ENCODE peak calls at places on chromosomes 13 and 19, in five cellular contexts. F is AG10803, L is T-helper 17 cell, B is ureter, K is GM20000. C is an unnamed sample.
A peak's percentile ranks its signal among the peaks of the same experiment; 100 is the strongest.

GRCh38 chr13:113209880-113210421 is 538 bp downstream of the CUL4A start:
- DNase-seq in F (peak; percentile 68), L (peak; percentile 76), B (peak; percentile 72), K (peak; percentile 80), C (peak; percentile 68)

GRCh38 chr19:43675269-43675879 is 5.4 kb upstream of the PLAUR start:
- DNase-seq in F (peak; percentile 30), L (no peak), B (peak; percentile 84), K (peak; percentile 45), C (peak; percentile 29)

GRCh38 chr13:113991191-113991669 is 17.4 kb upstream of the C13orf46 start:
- DNase-seq in F (no peak), L (no peak), B (no peak), K (no peak), C (no peak)

GRCh38 chr19:31639306-31639705 is 290.1 kb upstream of the TSHZ3 start:
- DNase-seq in F (no peak), L (no peak), B (no peak), K (no peak), C (no peak)

GRCh38 chr13:80527400-80527799 is 186.5 kb upstream of the SPRY2 start:
- DNase-seq in F (no peak), L (no peak), B (no peak), K (no peak), C (no peak)

GRCh38 chr13:50843256-50844043 is at the start of gene DLEU7:
- DNase-seq in F (no peak), L (no peak), B (no peak), K (no peak), C (no peak)

GRCh38 chr19:3556423-3556977 is 886 bp downstream of the MFSD12 start:
- DNase-seq in F (no peak), L (no peak), B (no peak), K (no peak), C (no peak)

GRCh38 chr13:113756441-113757097 is 2.5 kb upstream of the TMEM255B start:
- DNase-seq in F (no peak), L (no peak), B (no peak), K (no peak), C (no peak)

GRCh38 chr13:83215627-83216026 is 666.6 kb downstream of the SLITRK1 start:
- DNase-seq in F (peak; percentile 76), L (no peak), B (no peak), K (no peak), C (no peak)

GRCh38 chr19:38037151-38037611 is 130.2 kb downstream of the SIPA1L3 start:
- DNase-seq in F (no peak), L (no peak), B (no peak), K (no peak), C (no peak)

GRCh38 chr19:33096005-33096404 is 15.0 kb downstream of the GPATCH1 start:
- DNase-seq in F (no peak), L (no peak), B (no peak), K (no peak), C (no peak)

GRCh38 chr19:1457031-1457739 is 7.3 kb downstream of the APC2 start:
- DNase-seq in F (no peak), L (no peak), B (no peak), K (no peak), C (no peak)

GRCh38 chr19:44705502-44706010 is 6.6 kb downstream of the CEACAM16 start:
- DNase-seq in F (no peak), L (no peak), B (no peak), K (no peak), C (no peak)

GRCh38 chr19:57850553-57851017 is 926 bp downstream of the ZNF587 start:
- DNase-seq in F (peak; percentile 6), L (no peak), B (no peak), K (peak; percentile 6), C (peak; percentile 14)

GRCh38 chr19:1223018-1223855 is 14.6 kb downstream of the CBARP start:
- DNase-seq in F (peak; percentile 32), L (no peak), B (no peak), K (peak; percentile 79), C (no peak)

GRCh38 chr13:52600666-52601065 is 41.6 kb upstream of the HNRNPA1L2 start:
- DNase-seq in F (no peak), L (no peak), B (no peak), K (no peak), C (no peak)

GRCh38 chr19:15149704-15150103 is 42.5 kb downstream of the SYDE1 start:
- DNase-seq in F (no peak), L (no peak), B (no peak), K (no peak), C (no peak)

GRCh38 chr19:38740932-38741331 is 3.3 kb downstream of the CAPN12 start:
- DNase-seq in F (no peak), L (no peak), B (no peak), K (no peak), C (no peak)

GRCh38 chr13:109569938-109570711 is 216.3 kb downstream of the IRS2 start:
- DNase-seq in F (no peak), L (no peak), B (no peak), K (peak; percentile 18), C (no peak)

GRCh38 chr13:61040180-61040579 is 375.5 kb downstream of the PCDH20 start:
- DNase-seq in F (no peak), L (no peak), B (no peak), K (no peak), C (no peak)

GRCh38 chr13:110045202-110045601 is 258.8 kb upstream of the IRS2 start:
- DNase-seq in F (no peak), L (no peak), B (no peak), K (no peak), C (no peak)

GRCh38 chr19:34938886-34939285 is 12.2 kb downstream of the ZNF30 start:
- DNase-seq in F (no peak), L (no peak), B (no peak), K (no peak), C (no peak)

GRCh38 chr13:95957331-95957730 is 95.9 kb downstream of the UGGT2 start:
- DNase-seq in F (no peak), L (no peak), B (no peak), K (no peak), C (no peak)

GRCh38 chr19:33064117-33064777 is 441 bp downstream of the RHPN2 start:
- DNase-seq in F (no peak), L (no peak), B (no peak), K (peak; percentile 78), C (no peak)

GRCh38 chr13:113272791-113273190 is 24.2 kb upstream of the LAMP1 start:
- DNase-seq in F (no peak), L (no peak), B (no peak), K (no peak), C (no peak)

GRCh38 chr19:22945560-22945959 is 57.4 kb downstream of the ZNF728 start:
- DNase-seq in F (peak; percentile 2), L (no peak), B (no peak), K (no peak), C (no peak)

GRCh38 chr19:6087074-6087506 is 23.2 kb downstream of the RFX2 start:
- DNase-seq in F (no peak), L (no peak), B (no peak), K (peak; percentile 74), C (no peak)

GRCh38 chr19:1026189-1027019 is at the start of gene CNN2:
- DNase-seq in F (peak; percentile 78), L (peak; percentile 60), B (peak; percentile 86), K (peak; percentile 90), C (peak; percentile 90)

GRCh38 chr19:37966211-37967072 is 59.4 kb downstream of the SIPA1L3 start:
- DNase-seq in F (peak; percentile 48), L (no peak), B (peak; percentile 68), K (no peak), C (no peak)